ENCODE peak calls at places on chromosomes 4 and X, in four cellular contexts. L is neural progenitor cell, O is HTR-8/SVneo, Q is kidney tubule cell. Z is an unnamed sample.

GRCh38 chr4:66991521-66991920 is 553.8 kb downstream of the CENPC start:
- DNase-seq in L (no peak), O (peak; percentile 1), Q (no peak), Z (no peak)

GRCh38 chr4:136121431-136121830 is 1410.9 kb downstream of the PCDH18 start:
- DNase-seq in L (no peak), O (no peak), Q (peak; percentile 18), Z (no peak)

GRCh38 chrX:119809185-119809666 is 17.8 kb upstream of the RPL39 start:
- DNase-seq in L (no peak), O (no peak), Q (no peak), Z (no peak)

GRCh38 chrX:38277802-38278201 is 49.5 kb downstream of the RPGR start:
- DNase-seq in L (no peak), O (no peak), Q (no peak), Z (no peak)

GRCh38 chr4:15106417-15106816 is 104.1 kb downstream of the CPEB2 start:
- DNase-seq in L (no peak), O (no peak), Q (peak; percentile 32), Z (no peak)

GRCh38 chr4:184421558-184422155 is 52.7 kb downstream of the IRF2 start:
- DNase-seq in L (no peak), O (no peak), Q (no peak), Z (no peak)

GRCh38 chr4:149595500-149595899 is 220.1 kb downstream of the IQCM start:
- DNase-seq in L (no peak), O (peak; percentile 6), Q (no peak), Z (no peak)

GRCh38 chr4:73901031-73901430 is 31.8 kb downstream of the CXCL1 start:
- DNase-seq in L (no peak), O (no peak), Q (peak; percentile 21), Z (no peak)

GRCh38 chr4:86704601-86705000 is 110.5 kb downstream of the PTPN13 start:
- DNase-seq in L (no peak), O (no peak), Q (no peak), Z (peak; percentile 94)

Z was measured in HAP-1.